ENCODE peak calls at places on chromosomes 5 and 9, in nine cellular contexts. W is M059J; D is amniotic stem cell; E is activated naive CD8-positive, alpha-beta T cell treated with anti-CD3 and anti-CD28 coated beads, Interleukin-2, amount 50 U/mL, for 24 hours; Z is NCI-H526; J is AG10803; X is activated T-cell treated with anti-CD3 and anti-CD28 coated beads for 24 hours; Q is GM23248; P is GM10248. T is an unnamed sample.
A peak's percentile ranks its signal among the peaks of the same experiment; 100 is the strongest.

GRCh38 chr5:171137768-171138540 is 171.1 kb upstream of the TLX3 start:
- DNase-seq in W (no peak), D (peak; percentile 3), E (no peak), Z (no peak), J (peak; percentile 38), X (no peak), Q (peak; percentile 60), P (no peak), T (no peak)

GRCh38 chr9:70390922-70391321 is 23.5 kb downstream of the KLF9 start:
- DNase-seq in W (peak; percentile 68), D (no peak), E (no peak), Z (no peak), J (no peak), X (no peak), Q (no peak), P (no peak), T (no peak)

GRCh38 chr9:89410709-89411111 is 87.2 kb downstream of the SEMA4D start:
- DNase-seq in W (peak; percentile 72), D (no peak), E (peak; percentile 59), Z (peak; percentile 7), J (no peak), X (peak; percentile 62), Q (peak; percentile 17), P (peak; percentile 80), T (no peak)

GRCh38 chr5:77292026-77292757 is 81.7 kb downstream of the PDE8B start:
- DNase-seq in W (peak; percentile 82), D (peak; percentile 41), E (no peak), Z (no peak), J (peak; percentile 84), X (no peak), Q (peak; percentile 76), P (no peak), T (no peak)

GRCh38 chr5:82306151-82306550 is 28.0 kb upstream of the RPS23 start:
- DNase-seq in W (no peak), D (no peak), E (no peak), Z (no peak), J (no peak), X (no peak), Q (no peak), P (no peak), T (no peak)

GRCh38 chr5:154611341-154611767 is 133.3 kb upstream of the HAND1 start:
- DNase-seq in W (no peak), D (no peak), E (no peak), Z (peak; percentile 21), J (peak; percentile 26), X (no peak), Q (peak; percentile 30), P (no peak), T (no peak)

GRCh38 chr5:67013719-67014118 is 182.9 kb downstream of the CD180 start:
- DNase-seq in W (no peak), D (no peak), E (no peak), Z (no peak), J (no peak), X (no peak), Q (no peak), P (no peak), T (no peak)

GRCh38 chr9:73565833-73566465 is 414.3 kb downstream of the ANXA1 start:
- DNase-seq in W (peak; percentile 13), D (no peak), E (no peak), Z (peak; percentile 30), J (peak; percentile 0), X (no peak), Q (peak; percentile 13), P (no peak), T (peak; percentile 35)

GRCh38 chr9:5971740-5972139 is 43.7 kb downstream of the RANBP6 start:
- DNase-seq in W (peak; percentile 52), D (no peak), E (no peak), Z (no peak), J (peak; percentile 50), X (no peak), Q (peak; percentile 52), P (no peak), T (no peak)

GRCh38 chr5:29148581-29148980 is 2044.9 kb upstream of the CDH6 start:
- DNase-seq in W (no peak), D (no peak), E (no peak), Z (no peak), J (no peak), X (no peak), Q (no peak), P (no peak), T (no peak)

GRCh38 chr5:103255666-103256065 is 2.9 kb upstream of the MACIR start:
- DNase-seq in W (no peak), D (no peak), E (no peak), Z (no peak), J (no peak), X (no peak), Q (no peak), P (no peak), T (no peak)

GRCh38 chr5:179858241-179858585 is 404 bp downstream of the MRNIP start:
- DNase-seq in W (peak; percentile 47), D (peak; percentile 5), E (peak; percentile 56), Z (peak; percentile 60), J (no peak), X (no peak), Q (peak; percentile 68), P (peak; percentile 67), T (peak; percentile 50)

GRCh38 chr5:139842321-139842720 is 46.7 kb downstream of the PSD2 start:
- DNase-seq in W (no peak), D (no peak), E (no peak), Z (no peak), J (no peak), X (no peak), Q (no peak), P (no peak), T (no peak)

GRCh38 chr9:126836216-126836615 is 24.2 kb upstream of the ZBTB34 start:
- DNase-seq in W (no peak), D (no peak), E (no peak), Z (no peak), J (peak; percentile 57), X (no peak), Q (no peak), P (no peak), T (no peak)

GRCh38 chr5:129384736-129385135 is 75.4 kb upstream of the ADAMTS19 start:
- DNase-seq in W (peak; percentile 5), D (no peak), E (no peak), Z (no peak), J (no peak), X (no peak), Q (no peak), P (no peak), T (no peak)

GRCh38 chr9:131418143-131419028 is 24.5 kb downstream of the PRRC2B start:
- DNase-seq in W (peak; percentile 56), D (no peak), E (no peak), Z (no peak), J (peak; percentile 60), X (no peak), Q (peak; percentile 51), P (no peak), T (no peak)

GRCh38 chr5:65198777-65199120 is 283.0 kb downstream of the ADAMTS6 start:
- DNase-seq in W (peak; percentile 98), D (peak; percentile 89), E (no peak), Z (no peak), J (peak; percentile 99), X (no peak), Q (peak; percentile 97), P (no peak), T (no peak)

GRCh38 chr5:53481354-53481886 is 991 bp downstream of the FST start:
- DNase-seq in W (peak; percentile 9), D (no peak), E (no peak), Z (no peak), J (peak; percentile 59), X (no peak), Q (peak; percentile 53), P (no peak), T (no peak)

GRCh38 chr5:54990751-54991349 is 5.5 kb upstream of the ESM1 start:
- DNase-seq in W (peak; percentile 64), D (peak; percentile 62), E (no peak), Z (no peak), J (peak; percentile 83), X (no peak), Q (peak; percentile 93), P (no peak), T (no peak)

GRCh38 chr5:139705655-139706587 is 57.8 kb downstream of the CXXC5 start:
- DNase-seq in W (no peak), D (no peak), E (no peak), Z (peak; percentile 94), J (no peak), X (no peak), Q (no peak), P (no peak), T (peak; percentile 34)

GRCh38 chr9:91882628-91883027 is 67.4 kb downstream of the ROR2 start:
- DNase-seq in W (no peak), D (no peak), E (no peak), Z (no peak), J (no peak), X (no peak), Q (no peak), P (no peak), T (no peak)

GRCh38 chr5:132233081-132233480 is 5.4 kb upstream of the P4HA2 start:
- DNase-seq in W (no peak), D (no peak), E (no peak), Z (no peak), J (no peak), X (no peak), Q (no peak), P (no peak), T (no peak)

GRCh38 chr9:137017071-137017470 is 11.0 kb downstream of the ABCA2 start:
- DNase-seq in W (no peak), D (no peak), E (no peak), Z (no peak), J (no peak), X (no peak), Q (no peak), P (no peak), T (no peak)

GRCh38 chr9:33076031-33076359 is 479 bp downstream of the SMU1 start:
- DNase-seq in W (peak; percentile 43), D (no peak), E (no peak), Z (peak; percentile 21), J (peak; percentile 26), X (no peak), Q (peak; percentile 62), P (no peak), T (no peak)

GRCh38 chr5:132026516-132027008 is 15.1 kb upstream of the ACSL6 start:
- DNase-seq in W (no peak), D (no peak), E (peak; percentile 65), Z (no peak), J (no peak), X (no peak), Q (no peak), P (no peak), T (no peak)

GRCh38 chr5:1515921-1516571 is 7.7 kb downstream of the LPCAT1 start:
- DNase-seq in W (peak; percentile 82), D (no peak), E (peak; percentile 6), Z (no peak), J (no peak), X (no peak), Q (peak; percentile 63), P (no peak), T (peak; percentile 4)

GRCh38 chr9:28976684-28977083 is 1403.4 kb upstream of the C9orf72 start:
- DNase-seq in W (peak; percentile 2), D (no peak), E (no peak), Z (no peak), J (no peak), X (no peak), Q (no peak), P (no peak), T (no peak)

GRCh38 chr5:56088967-56089829 is 94.4 kb upstream of the IL6ST start:
- DNase-seq in W (peak; percentile 85), D (no peak), E (peak; percentile 41), Z (no peak), J (peak; percentile 87), X (no peak), Q (peak; percentile 71), P (peak; percentile 70), T (no peak)

GRCh38 chr5:120052916-120053828 is 410.9 kb upstream of the PRR16 start:
- DNase-seq in W (no peak), D (no peak), E (no peak), Z (no peak), J (no peak), X (no peak), Q (no peak), P (no peak), T (no peak)

GRCh38 chr5:444226-444625 is 1.2 kb downstream of the EXOC3 start:
- DNase-seq in W (no peak), D (no peak), E (no peak), Z (no peak), J (no peak), X (no peak), Q (no peak), P (no peak), T (no peak)

GRCh38 chr9:115694014-115694413 is 459.6 kb upstream of the PAPPA start:
- DNase-seq in W (peak; percentile 89), D (peak; percentile 56), E (no peak), Z (peak; percentile 18), J (peak; percentile 98), X (no peak), Q (peak; percentile 93), P (no peak), T (no peak)

T was measured in DND-41.